ENCODE peak calls at places on chromosomes 12 and 14, in six cellular contexts. D is adrenal gland, W is AG10803, R is Peyer's patch, E is heart left ventricle, Z is fibroblast of pulmonary artery. C is an unnamed sample.
A peak's percentile ranks its signal among the peaks of the same experiment; 100 is the strongest.

GRCh38 chr12:117502633-117503032 is 141.2 kb upstream of the NOS1 start:
- DNase-seq in D (no peak), W (no peak), R (no peak), E (no peak), Z (no peak), C (no peak)

GRCh38 chr12:89836026-89836425 is 127.4 kb upstream of the ATP2B1 start:
- DNase-seq in D (no peak), W (no peak), R (no peak), E (no peak), Z (peak; percentile 22), C (no peak)

GRCh38 chr14:32728957-32729356 is 209.7 kb upstream of the NPAS3 start:
- DNase-seq in D (no peak), W (no peak), R (no peak), E (no peak), Z (peak; percentile 11), C (no peak)

GRCh38 chr12:69284131-69284530 is 44.8 kb downstream of the CPSF6 start:
- DNase-seq in D (peak; percentile 84), W (peak; percentile 68), R (peak; percentile 34), E (peak; percentile 86), Z (peak; percentile 81), C (peak; percentile 83)

GRCh38 chr14:50745401-50746058 is 77.4 kb upstream of the SAV1 start:
- DNase-seq in D (no peak), W (no peak), R (no peak), E (no peak), Z (no peak), C (no peak)

GRCh38 chr12:121033625-121034349 is 5.3 kb downstream of the OASL start:
- DNase-seq in D (peak; percentile 46), W (peak; percentile 46), R (no peak), E (no peak), Z (no peak), C (peak; percentile 18)

GRCh38 chr14:83975435-83976222 is 1554.3 kb upstream of the FLRT2 start:
- DNase-seq in D (peak; percentile 16), W (no peak), R (no peak), E (peak; percentile 61), Z (peak; percentile 18), C (peak; percentile 31)

GRCh38 chr14:76264384-76264783 is 111.6 kb upstream of the ESRRB start:
- DNase-seq in D (no peak), W (no peak), R (no peak), E (no peak), Z (no peak), C (no peak)

GRCh38 chr14:45261209-45261608 is 8.2 kb upstream of the MIS18BP1 start:
- DNase-seq in D (no peak), W (no peak), R (no peak), E (no peak), Z (no peak), C (no peak)

GRCh38 chr14:68369289-68369925 is 423.5 kb downstream of the ZFP36L1 start:
- DNase-seq in D (no peak), W (no peak), R (no peak), E (no peak), Z (no peak), C (no peak)

GRCh38 chr14:93683241-93683640 is 105.0 kb downstream of the PRIMA1 start:
- DNase-seq in D (no peak), W (no peak), R (no peak), E (no peak), Z (no peak), C (peak; percentile 0)

GRCh38 chr12:132719141-132719953 is 8.7 kb downstream of the PGAM5 start:
- DNase-seq in D (no peak), W (no peak), R (no peak), E (peak; percentile 43), Z (no peak), C (no peak)

GRCh38 chr12:66859751-66860440 is 181.0 kb upstream of the GRIP1 start:
- DNase-seq in D (no peak), W (no peak), R (no peak), E (no peak), Z (no peak), C (peak; percentile 2)

GRCh38 chr12:77816196-77816595 is 14.5 kb upstream of the NAV3 start:
- DNase-seq in D (no peak), W (no peak), R (no peak), E (no peak), Z (no peak), C (no peak)

GRCh38 chr12:109735825-109736551 is 22.4 kb downstream of the FAM222A start:
- DNase-seq in D (peak; percentile 62), W (no peak), R (no peak), E (peak; percentile 59), Z (no peak), C (no peak)

GRCh38 chr12:111664961-111665865 is 20.5 kb downstream of the BRAP start:
- DNase-seq in D (no peak), W (no peak), R (no peak), E (no peak), Z (no peak), C (peak; percentile 56)

GRCh38 chr12:31819427-31819826 is 90.6 kb upstream of the AMN1 start:
- DNase-seq in D (no peak), W (no peak), R (no peak), E (no peak), Z (peak; percentile 37), C (no peak)

GRCh38 chr12:122355702-122356101 is 66.8 kb downstream of the CLIP1 start:
- DNase-seq in D (no peak), W (no peak), R (no peak), E (no peak), Z (no peak), C (no peak)

DNA sequence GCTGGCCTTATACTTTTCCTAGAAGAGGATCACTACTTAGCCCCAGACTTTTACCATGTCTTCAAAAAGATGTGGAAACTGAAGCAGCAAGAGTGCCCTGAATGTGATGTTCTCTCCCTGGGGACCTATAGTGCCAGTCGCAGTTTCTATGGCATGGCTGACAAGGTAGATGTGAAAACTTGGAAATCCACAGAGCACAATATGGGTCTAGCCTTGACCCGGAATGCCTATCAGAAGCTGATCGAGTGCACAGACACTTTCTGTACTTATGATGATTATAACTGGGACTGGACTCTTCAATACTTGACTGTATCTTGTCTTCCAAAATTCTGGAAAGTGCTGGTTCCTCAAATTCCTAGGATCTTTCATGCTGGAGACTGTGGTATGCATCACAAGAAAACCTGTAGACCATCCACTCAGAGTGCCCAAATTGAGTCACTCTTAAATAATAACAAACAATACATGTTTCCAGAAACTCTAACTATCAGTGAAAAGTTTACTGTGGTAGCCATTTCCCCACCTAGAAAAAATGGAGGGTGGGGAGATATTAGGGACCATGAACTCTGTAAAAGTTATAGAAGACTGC is 1.5 kb downstream of the MGAT2 start:
- DNase-seq in D (no peak), W (no peak), R (no peak), E (no peak), Z (no peak), C (no peak)
- H3K4me3 ChIP-seq in D (no peak overlapping the region), W (peak overlapping the region; percentile 95), R (peak overlapping the region; percentile 95), E (no peak overlapping the region), Z (peak overlapping the region; percentile 93), C (peak overlapping the region; percentile 94)

GRCh38 chr14:74920281-74920680 is 2.8 kb downstream of the RPS6KL1 start:
- DNase-seq in D (no peak), W (no peak), R (no peak), E (no peak), Z (no peak), C (no peak)

GRCh38 chr14:74918380-74918779 is 4.7 kb downstream of the RPS6KL1 start:
- DNase-seq in D (no peak), W (no peak), R (no peak), E (no peak), Z (no peak), C (no peak)

GRCh38 chr14:74921053-74921620 is 1.9 kb downstream of the RPS6KL1 start:
- DNase-seq in D (no peak), W (no peak), R (no peak), E (no peak), Z (no peak), C (no peak)

GRCh38 chr14:74917646-74918081 is 5.4 kb downstream of the RPS6KL1 start:
- DNase-seq in D (no peak), W (peak; percentile 56), R (no peak), E (peak; percentile 80), Z (peak; percentile 53), C (peak; percentile 50)

DNA sequence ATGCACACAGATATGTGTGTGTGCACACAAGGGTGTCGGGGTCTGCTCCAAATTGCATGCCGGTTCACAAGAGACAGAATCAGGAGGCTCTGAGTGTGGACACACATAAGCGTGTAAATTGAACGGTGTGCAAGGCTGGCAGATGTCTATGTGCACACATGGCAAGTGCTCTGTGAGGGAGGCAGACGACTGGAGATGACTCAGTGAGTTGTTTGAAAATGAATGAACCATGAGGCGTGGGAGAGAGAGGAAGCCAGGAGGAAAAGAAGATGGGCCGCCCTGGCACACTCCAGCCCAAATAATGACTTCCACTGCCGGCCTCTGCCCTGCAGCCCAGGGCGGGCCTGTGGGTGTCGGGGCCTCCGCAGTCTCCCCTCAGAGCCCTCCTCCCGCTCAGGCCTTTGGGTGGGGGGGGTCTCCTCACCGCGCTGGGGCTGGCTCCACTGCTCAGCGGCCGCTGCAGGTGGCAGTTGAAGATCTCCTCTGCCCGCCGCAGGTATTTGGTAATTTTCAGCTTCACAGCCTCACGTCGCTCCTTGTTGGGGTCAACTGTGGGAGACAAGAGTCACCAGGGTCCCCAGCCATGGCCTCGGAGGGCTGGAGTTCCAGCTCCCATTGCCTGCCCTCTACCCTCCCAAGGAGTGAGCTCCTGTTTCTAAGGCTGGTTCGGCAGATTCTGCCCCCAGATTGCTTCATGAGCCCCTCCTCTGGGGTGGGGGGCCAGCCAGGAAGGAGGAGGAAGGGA is 3.5 kb downstream of the RPS6KL1 start:
- DNase-seq in D (no peak), W (peak; percentile 35), R (no peak), E (no peak), Z (peak; percentile 57), C (peak; percentile 19)
- TF ChIP-seq CTCF in D (no peak), W (no peak), R (no peak), E (no peak), Z (no peak), C (no peak)

DNA sequence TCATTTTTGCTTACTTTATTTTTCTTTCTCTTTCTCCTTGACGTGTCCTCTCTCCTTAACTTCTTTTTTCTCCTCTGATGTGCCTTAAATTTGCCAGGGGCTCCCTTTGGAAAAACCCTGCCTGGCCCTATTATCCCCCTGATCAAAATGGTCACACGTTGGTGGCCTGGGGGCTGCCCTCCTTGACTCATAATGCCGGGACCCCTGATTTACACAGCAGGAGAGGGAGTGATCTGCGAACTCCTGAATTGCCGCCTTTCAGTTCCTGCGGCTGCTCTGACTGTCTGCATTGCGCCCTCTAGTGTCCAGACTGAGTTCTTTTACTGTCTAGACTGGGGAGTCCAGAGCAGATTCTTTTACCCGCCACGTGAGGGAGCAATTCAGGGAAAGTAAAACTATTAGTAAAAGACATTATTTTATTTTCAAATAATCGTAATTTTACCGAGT is 44.8 kb upstream of the GZMB start:
- DNase-seq in D (peak; percentile 84), W (peak; percentile 88), R (peak; percentile 79), E (no peak), Z (peak; percentile 93), C (peak; percentile 93)
- H3K4me3 ChIP-seq in D (no peak overlapping the region), W (peak overlapping the region; percentile 51), R (peak overlapping the region; percentile 16), E (no peak overlapping the region), Z (peak overlapping the region; percentile 21), C (peak overlapping the region; percentile 29)

GRCh38 chr14:92601131-92601710 is 87.6 kb downstream of the RIN3 start:
- DNase-seq in D (peak; percentile 25), W (no peak), R (no peak), E (no peak), Z (no peak), C (no peak)

GRCh38 chr14:92601757-92602417 is 88.3 kb downstream of the RIN3 start:
- DNase-seq in D (peak; percentile 60), W (peak; percentile 30), R (no peak), E (no peak), Z (no peak), C (no peak)

GRCh38 chr14:92598549-92598905 is 84.9 kb downstream of the RIN3 start:
- DNase-seq in D (no peak), W (no peak), R (no peak), E (no peak), Z (no peak), C (no peak)

GRCh38 chr14:92599786-92600185 is 86.2 kb downstream of the RIN3 start:
- DNase-seq in D (no peak), W (no peak), R (no peak), E (no peak), Z (no peak), C (no peak)

GRCh38 chr14:92600318-92601053 is 86.9 kb downstream of the RIN3 start:
- DNase-seq in D (peak; percentile 39), W (peak; percentile 83), R (no peak), E (no peak), Z (peak; percentile 80), C (peak; percentile 89)
- TF ChIP-seq CTCF in D (no peak), W (no peak), R (no peak), E (no peak), Z (peak; percentile 7), C (peak; percentile 35)